ENCODE peak calls at places on chromosomes 5 and 9, in eight cellular contexts. I is IMR-90, U is mesenchymal stem cell, T is mammary epithelial cell, F is right atrium auricular region, X is adrenal gland, K is GM12865, Y is astrocyte. B is an unnamed sample.

GRCh38 chr5:176837707-176838115 is 27.4 kb downstream of the UNC5A start:
- DNase-seq in U (peak; percentile 87), X (peak; percentile 94), T (peak; percentile 74), Y (peak; percentile 73), I (peak; percentile 83), F (peak; percentile 62), K (peak; percentile 81), B (peak; percentile 90)

GRCh38 chr5:25006734-25007133 is 362.0 kb upstream of the CDH10 start:
- DNase-seq in Y (peak; percentile 64), F (no peak), T (peak; percentile 5), U (peak; percentile 78), K (no peak), X (no peak), I (no peak), B (peak; percentile 3)

GRCh38 chr5:172584638-172585037 is 56.4 kb upstream of the NEURL1B start:
- DNase-seq in I (no peak), T (no peak), X (no peak), F (no peak), K (no peak), Y (no peak), U (no peak), B (no peak)

GRCh38 chr5:158639876-158640570 is 459.7 kb downstream of the EBF1 start:
- DNase-seq in U (no peak), K (no peak), I (peak; percentile 1), X (no peak), T (no peak), Y (no peak), F (no peak), B (peak; percentile 35)

GRCh38 chr9:79551999-79552398 is 19.8 kb upstream of the TLE4 start:
- DNase-seq in X (no peak), Y (no peak), F (no peak), U (no peak), I (no peak), T (no peak), K (no peak), B (no peak)

GRCh38 chr5:179125789-179126505 is 65.8 kb downstream of the ZNF354C start:
- DNase-seq in I (no peak), T (no peak), X (no peak), U (no peak), K (no peak), Y (no peak), F (no peak), B (no peak)

GRCh38 chr5:122661496-122662180 is 113.2 kb upstream of the SNX2 start:
- DNase-seq in F (no peak), Y (no peak), K (no peak), U (peak; percentile 11), T (no peak), I (no peak), X (no peak), B (peak; percentile 71)

GRCh38 chr9:15253197-15253596 is 53.8 kb downstream of the TTC39B start:
- DNase-seq in F (no peak), T (no peak), U (peak; percentile 29), X (no peak), I (peak; percentile 46), K (no peak), Y (peak; percentile 32), B (peak; percentile 47)

GRCh38 chr9:95084254-95084934 is 233.1 kb downstream of the FANCC start:
- DNase-seq in T (no peak), I (no peak), Y (no peak), U (no peak), X (no peak), K (no peak), F (no peak), B (no peak)

GRCh38 chr5:155839251-155840037 is 487.5 kb upstream of the SGCD start:
- DNase-seq in K (peak; percentile 12), Y (no peak), U (no peak), F (no peak), X (no peak), I (peak; percentile 0), T (no peak), B (no peak)

GRCh38 chr9:129875687-129876395 is 40.6 kb downstream of the USP20 start:
- DNase-seq in Y (no peak), K (no peak), F (no peak), U (no peak), I (peak; percentile 22), T (no peak), X (no peak), B (no peak)

GRCh38 chr5:80463269-80463668 is 24.6 kb upstream of the FAM151B start:
- DNase-seq in X (no peak), I (no peak), T (no peak), F (no peak), K (no peak), U (no peak), Y (no peak), B (no peak)

GRCh38 chr9:128124873-128125574 is 2.5 kb downstream of the PTGES2 start:
- DNase-seq in F (no peak), X (no peak), T (peak; percentile 32), I (peak; percentile 45), K (peak; percentile 80), U (peak; percentile 56), Y (peak; percentile 14), B (peak; percentile 57)

GRCh38 chr5:77921369-77921768 is 145.2 kb upstream of the TBCA start:
- DNase-seq in K (no peak), T (peak; percentile 49), I (no peak), F (no peak), Y (no peak), X (no peak), U (no peak), B (no peak)

DNA sequence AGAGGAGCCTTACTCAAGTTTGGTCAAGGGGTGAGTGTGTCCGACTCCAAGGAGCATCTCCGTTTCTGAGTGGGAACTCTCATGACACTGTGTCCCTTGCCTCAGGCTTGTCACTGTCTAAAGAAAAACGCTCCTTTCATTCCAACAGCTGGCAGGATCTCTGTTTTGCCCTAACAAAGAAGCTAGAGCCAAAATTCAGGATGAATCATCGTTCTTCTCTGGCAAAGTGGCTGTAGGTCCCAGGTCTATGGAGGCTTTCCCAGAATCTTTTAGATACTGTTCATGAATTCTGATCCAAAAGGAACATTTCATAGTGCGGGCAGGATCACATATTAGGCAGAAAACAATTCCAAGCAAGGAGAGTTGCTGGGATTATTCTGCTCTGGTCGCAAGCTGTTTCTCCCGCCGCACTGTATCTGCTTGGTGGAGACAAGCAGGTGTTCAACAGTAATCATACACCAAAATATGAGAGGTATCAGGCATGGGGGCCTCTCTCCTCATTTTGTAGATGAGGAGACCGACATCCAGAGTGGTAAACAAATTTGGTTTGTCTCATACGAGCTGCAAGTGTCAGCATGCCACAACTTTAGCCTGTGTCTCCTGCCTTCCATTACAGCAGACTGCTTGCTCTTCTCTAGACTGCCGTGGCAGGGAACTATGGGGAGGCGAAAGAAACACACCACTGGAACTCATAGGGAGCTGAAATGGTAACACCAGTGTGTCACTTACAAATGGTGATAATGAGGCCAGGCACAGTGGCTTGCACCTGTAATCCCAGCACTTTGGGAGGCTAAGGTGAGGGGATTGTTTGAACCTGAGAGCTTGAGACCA is 72.6 kb downstream of the ENTREP1 start:
- DNase-seq in T (no peak), Y (peak; percentile 31), I (no peak), K (no peak), F (no peak), U (no peak), X (no peak), B (peak; percentile 85)
- H3K4me3 ChIP-seq in T (no peak overlapping the region), Y (no peak overlapping the region), I (no peak overlapping the region), K (no peak overlapping the region), F (no peak overlapping the region), U (no peak overlapping the region), X (no peak overlapping the region), B (no peak overlapping the region)

DNA sequence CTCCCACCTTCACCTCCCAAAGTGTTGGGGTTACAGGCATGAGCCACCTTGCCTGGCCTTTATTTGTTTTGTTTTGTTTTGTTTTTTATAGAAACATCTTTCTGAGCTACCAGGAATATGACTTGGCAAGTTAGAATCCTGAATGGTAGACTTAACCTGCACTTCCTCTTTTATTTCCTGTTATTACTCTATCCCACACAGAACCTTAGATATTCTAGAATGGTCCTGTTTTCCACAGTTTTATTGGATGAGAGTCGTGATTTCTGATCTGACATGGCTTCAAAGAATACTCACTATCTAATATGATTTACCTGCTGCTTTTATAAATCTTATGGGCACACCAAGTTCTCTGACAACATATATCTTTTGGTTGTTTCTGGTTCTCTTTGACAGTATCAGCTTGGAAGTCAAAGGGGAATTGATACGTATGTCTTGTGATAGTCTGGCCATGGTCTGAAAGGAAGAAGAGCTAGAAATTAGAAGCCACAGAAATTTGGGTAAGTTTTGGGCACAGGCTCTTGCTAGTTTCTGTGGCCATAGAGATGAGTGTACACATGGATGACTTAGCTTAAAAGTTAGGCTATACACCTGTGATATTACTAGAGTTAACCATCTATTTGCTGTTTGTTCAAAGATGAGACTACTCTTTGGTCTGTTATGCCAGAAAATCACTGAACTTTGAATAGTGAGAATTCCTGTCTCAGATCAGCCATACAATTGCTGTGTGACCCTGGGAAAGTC is 4.7 kb upstream of the PANK3 start:
- DNase-seq in F (no peak), X (no peak), Y (no peak), K (peak; percentile 86), T (no peak), U (no peak), I (no peak), B (no peak)
- H3K4me3 ChIP-seq in F (no peak overlapping the region), X (no peak overlapping the region), Y (no peak overlapping the region), K (no peak overlapping the region), T (no peak overlapping the region), U (no peak overlapping the region), I (no peak overlapping the region), B (no peak overlapping the region)

GRCh38 chr5:75567710-75568109 is 43.5 kb upstream of the ANKDD1B start:
- DNase-seq in I (peak; percentile 64), T (peak; percentile 25), Y (peak; percentile 59), U (peak; percentile 79), K (peak; percentile 53), X (no peak), F (no peak), B (peak; percentile 41)
- H3K4me3 ChIP-seq in I (no peak overlapping the region), T (no peak overlapping the region), Y (peak overlapping the region; percentile 8), U (peak overlapping the region; percentile 28), K (peak overlapping the region; percentile 54), X (no peak overlapping the region), F (no peak overlapping the region), B (peak overlapping the region; percentile 3)

GRCh38 chr5:72506150-72506549 is 1.1 kb downstream of the ZNF366 start:
- DNase-seq in F (no peak), U (no peak), X (no peak), K (no peak), Y (no peak), I (no peak), T (no peak), B (no peak)
- H3K4me3 ChIP-seq in F (peak overlapping the region; percentile 17), U (no peak overlapping the region), X (no peak overlapping the region), K (no peak overlapping the region), Y (no peak overlapping the region), I (no peak overlapping the region), T (no peak overlapping the region), B (no peak overlapping the region)

GRCh38 chr9:2838984-2839367 is 4.9 kb downstream of the PUM3 start:
- DNase-seq in U (no peak), I (no peak), F (no peak), T (no peak), X (no peak), Y (no peak), K (no peak), B (no peak)
- H3K4me3 ChIP-seq in U (peak overlapping the region; percentile 70), I (no peak overlapping the region), F (no peak overlapping the region), T (no peak overlapping the region), X (no peak overlapping the region), Y (no peak overlapping the region), K (no peak overlapping the region), B (peak overlapping the region; percentile 57)

GRCh38 chr9:36492849-36493248 is 79.8 kb upstream of the MELK start:
- DNase-seq in U (peak; percentile 16), F (no peak), I (peak; percentile 12), Y (peak; percentile 34), X (no peak), T (no peak), K (no peak), B (peak; percentile 20)
- H3K4me3 ChIP-seq in U (no peak overlapping the region), F (no peak overlapping the region), I (no peak overlapping the region), Y (no peak overlapping the region), X (no peak overlapping the region), T (no peak overlapping the region), K (no peak overlapping the region), B (no peak overlapping the region)

B was measured in fibroblast of the aortic adventitia.